ENCODE peak calls at places on chromosomes 4 and X, in six cellular contexts. V, Y, C, K, G and D are unnamed samples.
A peak's percentile ranks its signal among the peaks of the same experiment; 100 is the strongest.

GRCh38 chrX:134688181-134688580 is 29.9 kb upstream of the PLAC1 start:
- DNase-seq in K (no peak), G (peak; percentile 29), C (no peak), V (no peak), Y (no peak), D (no peak)

GRCh38 chrX:40468033-40468979 is 112.5 kb upstream of the ATP6AP2 start:
- DNase-seq in K (peak; percentile 45), Y (no peak), C (peak; percentile 39), V (no peak), G (peak; percentile 59), D (peak; percentile 51)

GRCh38 chrX:66760648-66761047 is 121.8 kb upstream of the EDA2R start:
- DNase-seq in V (no peak), Y (no peak), K (no peak), C (peak; percentile 18), G (no peak), D (no peak)

GRCh38 chrX:97416461-97416860 is 532.8 kb downstream of the RPA4 start:
- DNase-seq in Y (no peak), G (no peak), K (no peak), C (no peak), V (no peak), D (no peak)

GRCh38 chrX:20545538-20545937 is 278.8 kb upstream of the RPS6KA3 start:
- DNase-seq in V (no peak), K (no peak), C (no peak), Y (no peak), G (peak; percentile 63), D (no peak)

GRCh38 chr4:76947369-76947768 is 2.2 kb upstream of the SEPTIN11 start:
- DNase-seq in G (no peak), K (no peak), V (no peak), C (no peak), Y (no peak), D (no peak)

GRCh38 chr4:176642472-176642871 is 150.2 kb downstream of the VEGFC start:
- DNase-seq in G (no peak), V (no peak), K (peak; percentile 18), C (peak; percentile 36), Y (no peak), D (peak; percentile 10)

GRCh38 chrX:48800574-48801280 is 1.1 kb upstream of the HDAC6 start:
- DNase-seq in V (no peak), Y (no peak), G (no peak), C (no peak), K (no peak), D (no peak)

GRCh38 chr4:94757192-94758140 is at the start of gene BMPR1B:
- DNase-seq in C (peak; percentile 60), Y (no peak), V (no peak), G (peak; percentile 77), K (peak; percentile 29), D (peak; percentile 13)

GRCh38 chr4:152935138-152935537 is 985 bp upstream of the FHDC1 start:
- DNase-seq in C (peak; percentile 86), K (peak; percentile 61), Y (no peak), G (no peak), V (no peak), D (peak; percentile 48)

GRCh38 chrX:146224442-146224841 is 406.8 kb downstream of the SLITRK2 start:
- DNase-seq in C (peak; percentile 34), Y (no peak), V (no peak), K (no peak), G (no peak), D (no peak)

GRCh38 chr4:79250887-79251286 is 75.0 kb downstream of the NAA11 start:
- DNase-seq in Y (no peak), C (no peak), K (no peak), V (no peak), G (no peak), D (no peak)

GRCh38 chr4:180641495-180641894 is 1601.7 kb upstream of the TENM3 start:
- DNase-seq in C (no peak), V (no peak), K (no peak), G (no peak), Y (no peak), D (no peak)

GRCh38 chrX:123236868-123237267 is 52.8 kb downstream of the GRIA3 start:
- DNase-seq in C (peak; percentile 45), V (no peak), K (no peak), Y (no peak), G (peak; percentile 9), D (no peak)

GRCh38 chrX:123237271-123237670 is 53.2 kb downstream of the GRIA3 start:
- DNase-seq in Y (no peak), G (no peak), C (no peak), K (no peak), V (no peak), D (no peak)
- TF ChIP-seq CTCF in Y (no peak), G (no peak), C (no peak), K (no peak), V (no peak), D (no peak)

GRCh38 chrX:130725519-130725918 is 177.5 kb downstream of the ENOX2 start:
- DNase-seq in C (no peak), G (peak; percentile 9), Y (no peak), V (no peak), K (no peak), D (no peak)

GRCh38 chrX:130726661-130727060 is 176.3 kb downstream of the ENOX2 start:
- DNase-seq in V (no peak), Y (no peak), G (peak; percentile 72), K (no peak), C (no peak), D (no peak)

DNA sequence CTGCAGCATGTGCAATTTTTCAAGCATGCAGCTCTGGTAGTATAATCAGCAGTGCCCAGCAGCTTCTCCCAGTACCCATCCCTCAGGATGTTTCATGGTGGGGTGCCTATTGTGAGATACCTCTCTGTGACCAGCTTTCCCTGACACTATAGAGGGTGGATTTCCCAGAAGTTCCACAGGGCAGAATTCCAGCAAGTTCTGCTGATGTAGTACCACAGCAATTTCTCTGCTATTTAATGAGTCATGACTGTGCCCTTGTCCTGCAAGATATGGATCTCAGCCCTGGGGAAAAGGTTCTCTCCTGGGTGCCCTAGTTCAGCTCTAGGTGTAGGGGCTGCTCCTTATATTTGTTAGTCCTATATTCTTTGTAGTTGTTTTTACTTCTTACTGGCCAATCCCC is 174.8 kb downstream of the ENOX2 start:
- DNase-seq in V (no peak), C (no peak), G (peak; percentile 58), K (no peak), Y (no peak), D (no peak)
- TF ChIP-seq CTCF in V (no peak), C (no peak), G (no peak), K (no peak), Y (no peak), D (no peak)

GRCh38 chrX:136491832-136492231 is 4.1 kb downstream of the BRS3 start:
- DNase-seq in Y (no peak), C (peak; percentile 20), K (no peak), G (no peak), V (no peak), D (no peak)
- TF ChIP-seq CTCF in Y (no peak), C (peak; percentile 38), K (no peak), G (no peak), V (no peak), D (no peak)

GRCh38 chr4:139208404-139208945 is 31.5 kb upstream of the ELF2 start:
- DNase-seq in Y (no peak), G (peak; percentile 70), C (no peak), V (no peak), K (no peak), D (no peak)

GRCh38 chr4:139209470-139210063 is 32.5 kb upstream of the ELF2 start:
- DNase-seq in V (no peak), C (no peak), G (no peak), K (no peak), Y (no peak), D (no peak)

GRCh38 chr4:139210486-139210885 is 33.5 kb upstream of the ELF2 start:
- DNase-seq in V (no peak), Y (no peak), G (no peak), K (no peak), C (no peak), D (no peak)

GRCh38 chr4:139207873-139208403 is 30.9 kb upstream of the ELF2 start:
- DNase-seq in G (no peak), C (no peak), Y (no peak), V (no peak), K (no peak), D (no peak)

DNA sequence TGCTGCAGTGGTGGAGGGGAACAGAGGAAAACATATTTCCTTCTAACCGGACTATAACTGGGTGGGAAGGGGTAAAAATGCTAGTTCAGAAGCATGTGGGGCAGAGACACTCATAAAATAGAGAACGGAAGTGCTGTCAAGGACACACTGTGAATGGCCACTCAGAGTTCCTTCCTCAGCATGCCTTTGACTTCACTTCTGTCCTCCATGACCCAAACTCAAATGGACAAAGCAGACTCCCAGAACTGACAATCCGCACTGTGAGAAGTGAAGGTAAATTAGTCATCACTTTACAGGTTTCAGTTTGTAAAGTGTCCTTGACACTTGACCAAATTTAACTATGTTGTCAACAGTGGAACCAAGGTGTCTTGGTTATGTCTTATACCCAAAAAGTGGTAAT is 30.2 kb upstream of the ELF2 start:
- DNase-seq in C (no peak), G (no peak), K (peak; percentile 24), V (no peak), Y (no peak), D (peak; percentile 26)
- TF ChIP-seq CTCF in C (no peak), G (no peak), K (no peak), V (no peak), Y (no peak), D (no peak)

DNA sequence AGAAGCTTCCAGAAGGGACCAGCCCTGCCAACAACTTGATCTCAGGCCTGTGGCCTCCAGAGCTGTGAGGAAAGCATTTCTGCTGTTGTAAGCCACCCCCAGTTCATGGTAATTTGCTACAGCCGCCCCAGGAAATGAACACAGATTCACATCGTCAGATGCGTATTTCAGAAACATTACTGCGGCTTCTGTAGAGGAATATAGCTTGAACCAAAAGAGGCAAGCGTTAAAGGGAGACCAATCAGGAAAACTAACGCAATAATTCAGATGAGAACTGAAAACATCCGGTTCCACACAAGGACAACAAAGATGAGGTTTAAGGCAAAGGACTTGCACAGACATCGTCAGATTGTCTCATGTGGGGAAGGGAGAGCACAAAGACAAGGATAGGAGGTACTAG is 128.4 kb upstream of the TBL1X start:
- DNase-seq in C (no peak), K (no peak), G (no peak), Y (no peak), V (no peak), D (no peak)
- TF ChIP-seq CTCF in C (no peak), K (no peak), G (no peak), Y (no peak), V (no peak), D (no peak)

DNA sequence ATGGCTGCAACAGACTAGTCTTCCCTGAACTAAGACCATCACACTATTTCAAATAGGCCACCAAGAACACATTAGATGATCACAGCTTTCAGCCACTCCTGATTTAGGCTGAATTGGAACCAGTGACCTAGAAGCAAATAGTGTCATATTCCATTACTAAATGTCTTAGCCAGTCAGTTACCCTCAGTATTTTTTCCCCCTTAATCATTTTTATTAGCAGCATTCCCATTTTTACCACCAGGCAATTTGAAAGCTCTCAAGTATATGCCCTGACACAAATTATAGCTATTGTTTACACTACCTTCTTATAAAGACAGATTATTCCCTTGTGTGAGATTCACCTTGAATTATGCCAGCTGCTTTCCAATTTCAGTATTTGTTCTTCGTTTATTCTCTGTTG is 1146.9 kb downstream of the PDHA2 start:
- DNase-seq in C (no peak), G (no peak), Y (no peak), K (no peak), V (no peak), D (no peak)
- TF ChIP-seq CTCF in C (no peak), G (no peak), Y (no peak), K (no peak), V (no peak), D (no peak)

GRCh38 chrX:131831185-131831520 is 191.9 kb upstream of the STK26 start:
- DNase-seq in G (no peak), C (no peak), Y (no peak), V (no peak), K (no peak), D (no peak)
- TF ChIP-seq CTCF in G (no peak), C (no peak), Y (no peak), V (no peak), K (no peak), D (no peak)